ENCODE peak calls at places on chromosomes 11 and 22, in four cellular contexts. P, Q, U and G are unnamed samples.
A peak's percentile ranks its signal among the peaks of the same experiment; 100 is the strongest.

GRCh38 chr11:44634401-44635281 is 69.2 kb downstream of the CD82 start:
- DNase-seq in P (peak; percentile 86), Q (peak; percentile 79), U (peak; percentile 53), G (peak; percentile 5)

GRCh38 chr22:20116951-20117645 is at the start of gene TRMT2A:
- DNase-seq in P (peak; percentile 98), Q (peak; percentile 98), U (peak; percentile 97), G (peak; percentile 97)

GRCh38 chr11:64688534-64688982 is 34.4 kb downstream of the NRXN2 start:
- DNase-seq in P (peak; percentile 86), Q (peak; percentile 79), U (peak; percentile 85), G (peak; percentile 75)

GRCh38 chr11:94297967-94298576 is 6.3 kb upstream of the IZUMO1R start:
- DNase-seq in P (no peak), Q (no peak), U (no peak), G (no peak)

GRCh38 chr11:125223901-125224331 is 59.4 kb downstream of the PKNOX2 start:
- DNase-seq in P (no peak), Q (no peak), U (no peak), G (no peak)

GRCh38 chr11:66317322-66317765 is 500 bp upstream of the CD248 start:
- DNase-seq in P (no peak), Q (peak; percentile 68), U (no peak), G (no peak)

GRCh38 chr11:128196235-128196634 is 391.1 kb downstream of the ETS1 start:
- DNase-seq in P (no peak), Q (no peak), U (no peak), G (no peak)

GRCh38 chr22:49012695-49013094 is 815.0 kb downstream of the BRD1 start:
- DNase-seq in P (no peak), Q (no peak), U (no peak), G (no peak)

GRCh38 chr11:6737872-6738466 is 33.8 kb downstream of the OR2AG2 start:
- DNase-seq in P (peak; percentile 54), Q (peak; percentile 34), U (peak; percentile 42), G (no peak)

GRCh38 chr11:27213232-27213660 is 149.8 kb downstream of the CCDC34 start:
- DNase-seq in P (no peak), Q (peak; percentile 94), U (no peak), G (no peak)

GRCh38 chr22:49235463-49236300 is 592.0 kb downstream of the BRD1 start:
- DNase-seq in P (peak; percentile 20), Q (no peak), U (peak; percentile 18), G (peak; percentile 4)

GRCh38 chr11:67271548-67272284 is 5.4 kb downstream of the GRK2 start:
- DNase-seq in P (peak; percentile 43), Q (no peak), U (no peak), G (no peak)

GRCh38 chr11:65041206-65042035 is at the start of gene SAC3D1:
- DNase-seq in P (peak; percentile 81), Q (peak; percentile 17), U (no peak), G (no peak)

GRCh38 chr22:48396785-48397530 is 1430.7 kb downstream of the BRD1 start:
- DNase-seq in P (peak; percentile 67), Q (no peak), U (no peak), G (no peak)

GRCh38 chr22:24443668-24444067 is 16.3 kb downstream of the ADORA2A start:
- DNase-seq in P (peak; percentile 39), Q (no peak), U (no peak), G (no peak)

GRCh38 chr11:115501895-115502589 is 2.2 kb downstream of the CADM1 start:
- DNase-seq in P (no peak), Q (peak; percentile 21), U (no peak), G (no peak)

GRCh38 chr11:71304491-71304890 is 52.1 kb upstream of the SHANK2 start:
- DNase-seq in P (peak; percentile 15), Q (no peak), U (peak; percentile 18), G (no peak)

GRCh38 chr11:125091247-125091876 is 20.1 kb downstream of the TMEM218 start:
- DNase-seq in P (no peak), Q (peak; percentile 77), U (no peak), G (no peak)

GRCh38 chr11:70398834-70399680 is 728 bp downstream of the CTTN start:
- DNase-seq in P (peak; percentile 52), Q (no peak), U (peak; percentile 39), G (no peak)

GRCh38 chr22:40030026-40030756 is 35.4 kb downstream of the FAM83F start:
- DNase-seq in P (no peak), Q (no peak), U (no peak), G (no peak)
- H3K27ac ChIP-seq in P (no peak overlapping the region), Q (no peak overlapping the region), U (no peak overlapping the region), G (no peak overlapping the region)

DNA sequence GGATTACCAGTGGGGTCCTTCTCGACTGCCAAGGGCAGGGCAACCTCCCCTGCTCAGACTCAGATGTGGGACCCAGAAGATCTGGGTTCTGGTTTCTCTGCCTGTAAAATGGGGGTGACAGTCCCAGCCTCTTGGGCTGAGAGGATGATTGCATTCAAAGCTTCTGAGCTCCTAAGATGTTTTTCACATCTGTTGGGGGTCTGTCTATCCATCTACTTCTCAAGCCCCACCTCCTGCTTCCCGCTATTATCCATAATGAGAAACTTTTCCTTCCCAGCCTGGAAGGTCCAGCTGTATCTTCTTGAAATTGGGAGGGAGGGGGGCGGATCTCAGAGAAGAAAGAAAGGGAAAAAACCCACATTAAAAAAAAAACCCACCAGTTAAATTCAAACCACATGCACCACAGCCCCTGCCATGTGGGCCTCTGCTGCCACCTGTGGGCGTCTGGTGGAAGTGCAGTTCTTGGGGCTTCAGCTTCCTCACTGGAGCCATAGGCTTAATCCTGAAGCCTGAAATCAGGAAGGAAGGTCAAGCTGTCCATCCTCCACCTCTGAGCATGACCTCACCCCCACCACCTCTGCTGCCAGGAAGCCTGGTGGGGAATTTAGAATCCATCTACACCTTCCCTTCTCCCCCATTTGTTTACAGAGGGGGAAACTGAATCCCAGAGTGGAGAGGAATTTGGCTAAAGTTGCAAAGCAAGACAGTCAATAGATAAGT is 27.3 kb downstream of the ARHGEF17 start:
- DNase-seq in P (peak; percentile 81), Q (peak; percentile 82), U (peak; percentile 83), G (peak; percentile 72)
- H3K27ac ChIP-seq in P (peak overlapping the region; percentile 49), Q (peak overlapping the region; percentile 70), U (peak overlapping the region; percentile 60), G (peak overlapping the region; percentile 71)

DNA sequence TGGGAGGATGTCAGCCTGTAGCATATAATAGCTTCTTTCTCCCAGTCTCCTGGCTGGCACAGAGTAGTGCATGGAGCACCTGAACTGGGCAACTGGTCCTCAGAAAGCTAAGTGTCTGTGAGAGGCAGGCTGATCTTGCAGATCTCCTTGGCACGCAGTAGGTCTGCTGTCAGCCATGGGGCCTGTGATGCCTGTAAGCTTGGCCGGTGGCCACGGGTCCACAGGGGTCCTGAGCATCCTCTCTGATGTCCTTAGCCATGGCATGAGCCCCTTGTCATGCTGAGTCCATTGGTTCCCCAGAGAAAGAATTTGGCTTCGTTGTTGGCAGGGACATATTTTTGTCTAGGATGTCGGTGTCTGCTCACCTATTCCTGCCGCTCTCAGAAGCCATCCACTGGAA is 25.0 kb downstream of the AMPD3 start:
- DNase-seq in P (peak; percentile 39), Q (no peak), U (no peak), G (no peak)
- H3K27ac ChIP-seq in P (no peak overlapping the region), Q (no peak overlapping the region), U (no peak overlapping the region), G (no peak overlapping the region)

DNA sequence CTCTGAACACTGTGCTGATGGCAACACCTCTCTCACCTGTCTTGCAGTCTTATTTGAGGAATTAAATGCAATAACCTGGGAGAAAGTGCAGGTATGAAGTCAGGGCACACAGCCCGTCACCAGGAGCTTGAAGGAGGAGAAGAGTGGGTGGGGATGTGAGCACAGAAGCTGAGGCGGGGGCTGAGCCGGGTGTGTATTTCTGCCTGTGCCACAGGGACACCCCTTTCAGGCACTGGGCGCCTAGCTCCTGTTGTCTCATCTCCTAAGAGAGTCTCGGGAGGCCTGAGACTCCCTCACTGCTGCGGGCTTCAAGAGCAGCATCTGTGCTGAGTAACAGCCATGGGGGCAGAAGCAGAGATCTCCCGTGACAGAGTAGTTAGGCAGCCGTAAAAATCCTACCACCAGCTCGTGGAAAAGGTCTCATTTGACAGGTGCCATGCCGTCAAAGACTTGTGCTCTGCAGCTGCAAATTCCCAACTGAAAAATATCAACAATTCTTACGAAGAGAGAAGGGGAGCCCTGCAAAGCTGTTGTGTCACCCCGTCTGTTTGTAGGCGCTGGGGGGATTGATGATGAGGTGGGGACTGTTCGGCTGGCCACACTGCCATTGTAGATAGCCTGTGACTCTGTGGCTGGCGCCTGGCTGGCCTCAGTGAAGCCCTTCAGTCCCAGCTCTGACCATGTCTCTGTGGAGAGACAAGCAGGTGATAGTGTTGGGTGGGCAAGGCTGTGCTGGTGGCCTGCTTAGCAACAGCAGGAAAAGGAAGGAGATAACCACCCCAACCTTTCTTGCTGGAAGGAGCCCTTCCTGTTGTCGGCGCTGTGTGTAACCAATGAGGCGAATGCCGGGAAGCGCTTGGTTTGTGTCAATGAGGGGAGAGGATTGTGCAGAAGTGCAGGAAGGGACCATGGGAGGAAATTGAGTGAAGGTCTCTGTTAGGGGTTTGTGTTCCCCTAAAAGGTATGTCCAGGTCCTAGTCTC is 27.0 kb downstream of the PARVB start:
- DNase-seq in P (no peak), Q (no peak), U (no peak), G (no peak)
- H3K27ac ChIP-seq in P (no peak overlapping the region), Q (no peak overlapping the region), U (peak overlapping the region; percentile 60), G (no peak overlapping the region)

GRCh38 chr11:19441752-19442553 is 201.2 kb upstream of the E2F8 start:
- DNase-seq in P (no peak), Q (peak; percentile 98), U (peak; percentile 53), G (no peak)
- H3K27ac ChIP-seq in P (no peak overlapping the region), Q (peak overlapping the region; percentile 25), U (peak overlapping the region; percentile 20), G (no peak overlapping the region)

DNA sequence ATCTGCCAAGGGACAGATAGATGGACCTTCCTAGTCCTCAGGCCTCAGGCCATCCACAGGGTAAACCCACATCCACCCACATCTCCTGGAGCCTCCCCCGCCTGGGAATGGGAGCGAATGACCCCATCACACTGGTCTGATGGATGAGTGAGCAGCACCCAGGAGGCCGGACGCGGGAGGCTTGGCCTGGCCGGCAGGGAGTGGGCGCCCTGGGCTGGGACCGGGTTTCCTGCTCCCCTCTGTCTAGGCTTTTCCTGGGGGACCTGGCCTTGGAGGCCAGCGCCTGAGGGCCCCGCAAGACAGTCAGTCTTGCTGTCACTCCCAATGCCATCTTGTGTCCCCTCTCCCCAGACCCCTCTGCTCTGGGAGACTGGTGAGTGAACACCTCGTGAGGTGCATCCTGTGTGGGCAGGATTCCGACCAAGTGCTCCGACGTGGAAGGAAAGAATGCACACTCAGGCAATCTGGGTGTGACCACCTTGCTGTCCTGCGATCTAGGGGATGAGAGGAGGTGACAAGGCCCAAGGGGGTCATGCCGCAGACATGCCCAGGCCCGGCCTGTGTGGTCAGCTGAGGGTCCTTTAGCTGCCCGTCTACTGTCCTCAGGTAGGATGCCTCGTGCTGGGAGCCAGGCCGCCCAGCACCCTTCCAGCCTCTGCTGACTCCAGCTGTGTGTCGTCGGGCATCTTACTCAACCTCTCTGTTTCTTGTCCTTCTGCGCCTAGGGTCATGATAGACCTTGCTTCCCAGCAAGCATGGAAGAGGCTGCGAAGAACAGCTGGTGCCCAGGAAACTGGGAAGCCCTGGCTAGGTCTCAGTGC is 26.5 kb upstream of the WNT7B start:
- DNase-seq in P (no peak), Q (no peak), U (no peak), G (no peak)
- H3K27ac ChIP-seq in P (no peak overlapping the region), Q (peak overlapping the region; percentile 12), U (no peak overlapping the region), G (no peak overlapping the region)

GRCh38 chr11:33147559-33147958 is 13.7 kb downstream of the CSTF3 start:
- DNase-seq in P (no peak), Q (peak; percentile 61), U (no peak), G (no peak)
- H3K27ac ChIP-seq in P (no peak overlapping the region), Q (no peak overlapping the region), U (no peak overlapping the region), G (no peak overlapping the region)